ENCODE peak calls at places on chromosomes 2 and 18, in six cellular contexts. One of them, this sample, is unnamed.

GRCh38 chr2:192127434-192127833 is 67.3 kb downstream of the TMEFF2 start:
- DNase-seq in OCI-LY7: no peak
- DNase-seq in astrocyte of the spinal cord: no peak
- DNase-seq in IMR-90: no peak
- DNase-seq in PC-9: no peak
- DNase-seq in cardiac fibroblast: no peak
- DNase-seq in this sample: no peak

GRCh38 chr2:69225933-69226332 is 161.1 kb downstream of the GFPT1 start:
- DNase-seq in OCI-LY7: no peak
- DNase-seq in astrocyte of the spinal cord: peak
- DNase-seq in IMR-90: peak
- DNase-seq in PC-9: no peak
- DNase-seq in cardiac fibroblast: no peak
- DNase-seq in this sample: no peak

GRCh38 chr2:167264380-167264779 is 376.1 kb downstream of the XIRP2 start:
- DNase-seq in OCI-LY7: no peak
- DNase-seq in astrocyte of the spinal cord: peak
- DNase-seq in IMR-90: no peak
- DNase-seq in PC-9: no peak
- DNase-seq in cardiac fibroblast: peak
- DNase-seq in this sample: peak

GRCh38 chr2:216694826-216695217 is 527 bp downstream of the IGFBP5 start:
- DNase-seq in OCI-LY7: no peak
- DNase-seq in astrocyte of the spinal cord: no peak
- DNase-seq in IMR-90: no peak
- DNase-seq in PC-9: no peak
- DNase-seq in cardiac fibroblast: no peak
- DNase-seq in this sample: no peak

GRCh38 chr18:13374468-13375301 is 156.1 kb downstream of the LDLRAD4 start:
- DNase-seq in OCI-LY7: no peak
- DNase-seq in astrocyte of the spinal cord: no peak
- DNase-seq in IMR-90: no peak
- DNase-seq in PC-9: no peak
- DNase-seq in cardiac fibroblast: peak
- DNase-seq in this sample: no peak

GRCh38 chr2:200373973-200374416 is 67.5 kb downstream of the SPATS2L start:
- DNase-seq in OCI-LY7: peak
- DNase-seq in astrocyte of the spinal cord: no peak
- DNase-seq in IMR-90: no peak
- DNase-seq in PC-9: peak
- DNase-seq in cardiac fibroblast: no peak
- DNase-seq in this sample: peak

GRCh38 chr2:191571163-191571769 is 106.7 kb upstream of the NABP1 start:
- DNase-seq in OCI-LY7: peak
- DNase-seq in astrocyte of the spinal cord: peak
- DNase-seq in IMR-90: peak
- DNase-seq in PC-9: peak
- DNase-seq in cardiac fibroblast: peak
- DNase-seq in this sample: peak

GRCh38 chr2:15686643-15687042 is 95.0 kb downstream of the DDX1 start:
- DNase-seq in OCI-LY7: no peak
- DNase-seq in astrocyte of the spinal cord: no peak
- DNase-seq in IMR-90: no peak
- DNase-seq in PC-9: no peak
- DNase-seq in cardiac fibroblast: no peak
- DNase-seq in this sample: no peak

GRCh38 chr2:36433311-36434217 is 78.0 kb downstream of the CRIM1 start:
- DNase-seq in OCI-LY7: no peak
- DNase-seq in astrocyte of the spinal cord: peak
- DNase-seq in IMR-90: peak
- DNase-seq in PC-9: no peak
- DNase-seq in cardiac fibroblast: peak
- DNase-seq in this sample: no peak

GRCh38 chr18:45165871-45166270 is 449.4 kb upstream of the SLC14A2 start:
- DNase-seq in OCI-LY7: no peak
- DNase-seq in astrocyte of the spinal cord: no peak
- DNase-seq in IMR-90: no peak
- DNase-seq in PC-9: no peak
- DNase-seq in cardiac fibroblast: no peak
- DNase-seq in this sample: no peak

GRCh38 chr2:76953733-76954347 is 568.3 kb downstream of the LRRTM4 start:
- DNase-seq in OCI-LY7: peak
- DNase-seq in astrocyte of the spinal cord: peak
- DNase-seq in IMR-90: peak
- DNase-seq in PC-9: peak
- DNase-seq in cardiac fibroblast: peak
- DNase-seq in this sample: peak

GRCh38 chr18:34219651-34220050 is 5.1 kb downstream of the NOL4 start:
- DNase-seq in OCI-LY7: no peak
- DNase-seq in astrocyte of the spinal cord: no peak
- DNase-seq in IMR-90: no peak
- DNase-seq in PC-9: no peak
- DNase-seq in cardiac fibroblast: no peak
- DNase-seq in this sample: no peak

GRCh38 chr2:219125225-219125885 is 35.3 kb downstream of the NHEJ1 start:
- DNase-seq in OCI-LY7: no peak
- DNase-seq in astrocyte of the spinal cord: peak
- DNase-seq in IMR-90: peak
- DNase-seq in PC-9: no peak
- DNase-seq in cardiac fibroblast: peak
- DNase-seq in this sample: no peak

GRCh38 chr18:38421016-38421415 is 855.4 kb upstream of the CELF4 start:
- DNase-seq in OCI-LY7: no peak
- DNase-seq in astrocyte of the spinal cord: no peak
- DNase-seq in IMR-90: no peak
- DNase-seq in PC-9: no peak
- DNase-seq in cardiac fibroblast: no peak
- DNase-seq in this sample: no peak

GRCh38 chr2:102258025-102258385 is 53.4 kb upstream of the IL1RL1 start:
- DNase-seq in OCI-LY7: no peak
- DNase-seq in astrocyte of the spinal cord: no peak
- DNase-seq in IMR-90: no peak
- DNase-seq in PC-9: no peak
- DNase-seq in cardiac fibroblast: no peak
- DNase-seq in this sample: no peak

GRCh38 chr2:53859354-53860159 is at the start of gene GPR75:
- DNase-seq in OCI-LY7: no peak
- DNase-seq in astrocyte of the spinal cord: peak
- DNase-seq in IMR-90: peak
- DNase-seq in PC-9: no peak
- DNase-seq in cardiac fibroblast: peak
- DNase-seq in this sample: no peak

GRCh38 chr18:33749831-33750230 is 171.8 kb downstream of the ASXL3 start:
- DNase-seq in OCI-LY7: no peak
- DNase-seq in astrocyte of the spinal cord: no peak
- DNase-seq in IMR-90: no peak
- DNase-seq in PC-9: no peak
- DNase-seq in cardiac fibroblast: no peak
- DNase-seq in this sample: peak

GRCh38 chr18:24683965-24684364 is 223.5 kb downstream of the HRH4 start:
- DNase-seq in OCI-LY7: peak
- DNase-seq in astrocyte of the spinal cord: no peak
- DNase-seq in IMR-90: no peak
- DNase-seq in PC-9: no peak
- DNase-seq in cardiac fibroblast: no peak
- DNase-seq in this sample: no peak

GRCh38 chr2:227511239-227511930 is 39.4 kb downstream of the AGFG1 start:
- DNase-seq in OCI-LY7: no peak
- DNase-seq in astrocyte of the spinal cord: no peak
- DNase-seq in IMR-90: no peak
- DNase-seq in PC-9: no peak
- DNase-seq in cardiac fibroblast: no peak
- DNase-seq in this sample: no peak

GRCh38 chr2:96142217-96143113 is 2.8 kb downstream of the DUSP2 start:
- DNase-seq in OCI-LY7: peak
- DNase-seq in astrocyte of the spinal cord: no peak
- DNase-seq in IMR-90: no peak
- DNase-seq in PC-9: no peak
- DNase-seq in cardiac fibroblast: no peak
- DNase-seq in this sample: peak

GRCh38 chr18:24388975-24389374 is 8.6 kb downstream of the OSBPL1A start:
- DNase-seq in OCI-LY7: no peak
- DNase-seq in astrocyte of the spinal cord: no peak
- DNase-seq in IMR-90: no peak
- DNase-seq in PC-9: no peak
- DNase-seq in cardiac fibroblast: peak
- DNase-seq in this sample: no peak

GRCh38 chr18:55421612-55422381 is 166.2 kb downstream of the TCF4 start:
- DNase-seq in OCI-LY7: peak
- DNase-seq in astrocyte of the spinal cord: peak
- DNase-seq in IMR-90: no peak
- DNase-seq in PC-9: no peak
- DNase-seq in cardiac fibroblast: peak
- DNase-seq in this sample: no peak

GRCh38 chr2:118763797-118764196 is 83.7 kb downstream of the EN1 start:
- DNase-seq in OCI-LY7: no peak
- DNase-seq in astrocyte of the spinal cord: peak
- DNase-seq in IMR-90: no peak
- DNase-seq in PC-9: no peak
- DNase-seq in cardiac fibroblast: peak
- DNase-seq in this sample: no peak
- TF ChIP-seq CTCF in OCI-LY7: peak
- TF ChIP-seq CTCF in astrocyte of the spinal cord: peak
- TF ChIP-seq CTCF in IMR-90: no peak
- TF ChIP-seq CTCF in PC-9: peak
- TF ChIP-seq CTCF in cardiac fibroblast: peak
- TF ChIP-seq CTCF in this sample: no peak

GRCh38 chr2:174593574-174594203 is 3.9 kb downstream of the WIPF1 start:
- DNase-seq in OCI-LY7: peak
- DNase-seq in astrocyte of the spinal cord: peak
- DNase-seq in IMR-90: peak
- DNase-seq in PC-9: no peak
- DNase-seq in cardiac fibroblast: peak
- DNase-seq in this sample: peak

GRCh38 chr2:174594451-174594850 is 3.2 kb downstream of the WIPF1 start:
- DNase-seq in OCI-LY7: peak
- DNase-seq in astrocyte of the spinal cord: no peak
- DNase-seq in IMR-90: no peak
- DNase-seq in PC-9: no peak
- DNase-seq in cardiac fibroblast: no peak
- DNase-seq in this sample: no peak

GRCh38 chr2:174590928-174591648 is 6.5 kb downstream of the WIPF1 start:
- DNase-seq in OCI-LY7: no peak
- DNase-seq in astrocyte of the spinal cord: no peak
- DNase-seq in IMR-90: peak
- DNase-seq in PC-9: no peak
- DNase-seq in cardiac fibroblast: no peak
- DNase-seq in this sample: no peak

GRCh38 chr2:174591740-174592139 is 5.9 kb downstream of the WIPF1 start:
- DNase-seq in OCI-LY7: no peak
- DNase-seq in astrocyte of the spinal cord: no peak
- DNase-seq in IMR-90: no peak
- DNase-seq in PC-9: no peak
- DNase-seq in cardiac fibroblast: no peak
- DNase-seq in this sample: no peak

DNA sequence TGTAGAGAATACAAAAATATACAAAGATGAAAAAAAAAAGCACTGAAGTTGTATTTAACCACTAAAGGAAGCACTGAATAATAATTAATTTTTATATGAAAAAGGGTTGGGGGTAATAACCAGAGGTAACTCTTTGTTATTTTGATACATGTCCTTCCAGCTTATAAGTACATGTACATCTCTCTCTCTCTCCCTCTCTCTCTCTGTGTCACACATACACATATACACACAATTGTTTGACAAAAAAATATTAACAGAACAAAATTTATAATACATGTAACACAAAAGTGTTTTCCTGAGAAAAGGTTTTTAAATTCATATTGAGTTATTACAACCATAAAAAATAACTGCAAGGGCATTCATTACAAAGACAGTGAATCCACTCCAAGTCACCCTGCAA is 4.6 kb downstream of the WIPF1 start:
- DNase-seq in OCI-LY7: no peak
- DNase-seq in astrocyte of the spinal cord: no peak
- DNase-seq in IMR-90: no peak
- DNase-seq in PC-9: no peak
- DNase-seq in cardiac fibroblast: no peak
- DNase-seq in this sample: no peak
- H3K4me3 ChIP-seq in OCI-LY7: peak
- H3K4me3 ChIP-seq in astrocyte of the spinal cord: no peak
- H3K4me3 ChIP-seq in IMR-90: no peak
- H3K4me3 ChIP-seq in PC-9: no peak
- H3K4me3 ChIP-seq in cardiac fibroblast: no peak
- H3K4me3 ChIP-seq in this sample: peak

DNA sequence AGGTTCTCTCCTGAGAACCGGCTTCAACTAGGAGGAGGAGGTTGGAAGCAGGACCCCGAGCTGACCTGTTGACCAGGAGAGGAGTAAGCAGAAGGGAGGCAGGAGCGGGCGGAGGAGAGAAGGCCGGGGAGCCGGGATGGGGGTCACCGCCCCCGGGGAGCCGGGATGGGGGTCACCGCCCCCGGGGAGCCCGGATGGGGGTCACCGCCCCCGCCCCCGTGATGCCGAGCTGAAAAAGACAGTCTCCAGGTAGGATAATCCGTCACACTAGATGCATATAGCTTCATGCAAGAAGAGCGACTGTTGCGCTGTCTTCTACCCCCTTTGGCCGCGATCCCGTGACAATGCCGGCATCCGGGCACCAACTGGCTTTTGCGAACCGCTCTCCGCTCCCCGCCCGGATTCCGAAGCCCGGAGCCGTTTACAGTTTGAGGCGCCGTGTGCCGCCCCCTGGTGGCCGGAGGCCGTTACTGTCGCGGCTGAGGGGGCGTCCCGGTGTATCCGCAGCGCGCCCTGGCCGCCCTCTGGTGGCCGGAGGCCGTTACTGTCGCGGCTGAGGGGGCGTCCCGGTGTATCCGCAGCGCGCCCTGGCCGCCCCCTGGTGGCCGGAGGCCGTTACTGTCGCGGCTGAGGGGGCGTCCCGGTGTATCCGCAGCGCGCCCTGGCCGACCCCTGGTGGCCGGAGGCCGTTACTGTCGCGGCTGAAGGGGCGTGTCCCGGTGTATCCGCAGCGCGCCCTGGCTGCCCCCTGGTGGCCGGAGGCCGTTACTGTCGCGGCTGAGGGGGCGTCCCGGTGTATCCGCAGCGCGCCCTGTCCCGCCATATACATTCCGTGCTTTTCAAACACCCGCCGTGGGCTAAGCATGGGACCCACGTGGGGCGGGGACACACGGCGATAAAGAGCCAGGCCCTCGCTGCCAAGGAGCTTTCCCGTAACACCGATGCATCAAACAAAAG is 89.6 kb downstream of the ACTR3 start:
- DNase-seq in OCI-LY7: peak
- DNase-seq in astrocyte of the spinal cord: no peak
- DNase-seq in IMR-90: no peak
- DNase-seq in PC-9: no peak
- DNase-seq in cardiac fibroblast: no peak
- DNase-seq in this sample: peak
- TF ChIP-seq CTCF in OCI-LY7: peak
- TF ChIP-seq CTCF in astrocyte of the spinal cord: peak
- TF ChIP-seq CTCF in IMR-90: peak
- TF ChIP-seq CTCF in PC-9: peak
- TF ChIP-seq CTCF in cardiac fibroblast: peak
- TF ChIP-seq CTCF in this sample: peak

DNA sequence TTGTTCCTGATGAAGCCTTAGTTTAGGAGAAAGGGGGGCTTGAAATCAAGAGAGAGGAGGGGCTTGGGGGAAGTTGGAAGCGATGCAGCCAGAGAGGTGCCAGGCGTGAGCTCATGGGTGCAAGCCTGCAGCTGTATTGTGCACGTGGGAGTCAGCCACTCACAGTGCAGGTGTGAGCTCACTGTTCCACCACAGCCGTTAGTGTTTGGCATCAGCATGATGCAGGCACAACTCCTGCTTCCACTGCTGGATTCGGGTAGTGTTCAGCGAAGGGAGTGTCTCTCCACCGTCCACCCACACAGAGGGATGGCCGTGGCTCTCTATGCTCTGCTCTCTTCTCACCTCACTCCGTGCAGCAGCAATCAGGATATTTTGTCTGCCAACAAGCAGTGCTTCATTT is 68.4 kb upstream of the ALPP start:
- DNase-seq in OCI-LY7: no peak
- DNase-seq in astrocyte of the spinal cord: no peak
- DNase-seq in IMR-90: no peak
- DNase-seq in PC-9: no peak
- DNase-seq in cardiac fibroblast: no peak
- DNase-seq in this sample: no peak
- H3K4me3 ChIP-seq in OCI-LY7: no peak
- H3K4me3 ChIP-seq in astrocyte of the spinal cord: no peak
- H3K4me3 ChIP-seq in IMR-90: no peak
- H3K4me3 ChIP-seq in PC-9: no peak
- H3K4me3 ChIP-seq in cardiac fibroblast: no peak
- H3K4me3 ChIP-seq in this sample: no peak